ENCODE peak calls at places on chromosomes 12 and 14, in six cellular contexts. One of them, this sample, is unnamed.

GRCh38 chr12:108215458-108215857 is 86.4 kb downstream of the WSCD2 start:
- DNase-seq in H9: no peak
- DNase-seq in H1: no peak
- DNase-seq in IMR-90: no peak
- DNase-seq in neuronal stem cell: no peak
- DNase-seq in mesenchymal stem cell: no peak
- DNase-seq in this sample: no peak

GRCh38 chr12:57090924-57091632 is 2.2 kb downstream of the NAB2 start:
- DNase-seq in H1: no peak
- DNase-seq in H9: no peak
- DNase-seq in IMR-90: no peak
- DNase-seq in neuronal stem cell: no peak
- DNase-seq in mesenchymal stem cell: no peak
- DNase-seq in this sample: no peak

GRCh38 chr14:87264386-87264785 is 728.6 kb downstream of the GALC start:
- DNase-seq in mesenchymal stem cell: no peak
- DNase-seq in IMR-90: no peak
- DNase-seq in H9: no peak
- DNase-seq in H1: no peak
- DNase-seq in neuronal stem cell: no peak
- DNase-seq in this sample: no peak

GRCh38 chr12:6214633-6215032 is 14.4 kb downstream of the CD9 start:
- DNase-seq in neuronal stem cell: no peak
- DNase-seq in H9: no peak
- DNase-seq in H1: no peak
- DNase-seq in IMR-90: no peak
- DNase-seq in mesenchymal stem cell: no peak
- DNase-seq in this sample: no peak

GRCh38 chr12:111296906-111297463 is 71.9 kb downstream of the PHETA1 start:
- DNase-seq in mesenchymal stem cell: no peak
- DNase-seq in IMR-90: no peak
- DNase-seq in H1: no peak
- DNase-seq in H9: no peak
- DNase-seq in neuronal stem cell: no peak
- DNase-seq in this sample: no peak

GRCh38 chr12:43964966-43965365 is 129.1 kb downstream of the TMEM117 start:
- DNase-seq in mesenchymal stem cell: no peak
- DNase-seq in H1: no peak
- DNase-seq in H9: no peak
- DNase-seq in neuronal stem cell: no peak
- DNase-seq in IMR-90: peak
- DNase-seq in this sample: no peak

GRCh38 chr12:29695026-29695425 is 88.7 kb downstream of the TMTC1 start:
- DNase-seq in neuronal stem cell: no peak
- DNase-seq in H1: no peak
- DNase-seq in IMR-90: no peak
- DNase-seq in H9: no peak
- DNase-seq in mesenchymal stem cell: peak
- DNase-seq in this sample: peak

GRCh38 chr12:56007892-56008471 is 10.9 kb downstream of the SUOX start:
- DNase-seq in H1: no peak
- DNase-seq in H9: no peak
- DNase-seq in IMR-90: no peak
- DNase-seq in neuronal stem cell: no peak
- DNase-seq in mesenchymal stem cell: peak
- DNase-seq in this sample: peak

GRCh38 chr14:104774453-104775072 is 21.0 kb downstream of the AKT1 start:
- DNase-seq in H1: no peak
- DNase-seq in IMR-90: no peak
- DNase-seq in H9: no peak
- DNase-seq in neuronal stem cell: no peak
- DNase-seq in mesenchymal stem cell: no peak
- DNase-seq in this sample: no peak

GRCh38 chr12:109782322-109782695 is 50.9 kb downstream of the TRPV4 start:
- DNase-seq in neuronal stem cell: no peak
- DNase-seq in mesenchymal stem cell: no peak
- DNase-seq in H1: no peak
- DNase-seq in H9: no peak
- DNase-seq in IMR-90: no peak
- DNase-seq in this sample: no peak

GRCh38 chr12:24231298-24231697 is 281.8 kb upstream of the SOX5 start:
- DNase-seq in mesenchymal stem cell: no peak
- DNase-seq in H9: no peak
- DNase-seq in neuronal stem cell: no peak
- DNase-seq in H1: no peak
- DNase-seq in IMR-90: no peak
- DNase-seq in this sample: no peak

GRCh38 chr12:56713345-56713744 is 11.8 kb downstream of the NACA start:
- DNase-seq in IMR-90: no peak
- DNase-seq in mesenchymal stem cell: no peak
- DNase-seq in neuronal stem cell: no peak
- DNase-seq in H9: no peak
- DNase-seq in H1: no peak
- DNase-seq in this sample: no peak

GRCh38 chr14:52692248-52692962 is 3.0 kb downstream of the ERO1A start:
- DNase-seq in H1: no peak
- DNase-seq in neuronal stem cell: no peak
- DNase-seq in mesenchymal stem cell: peak
- DNase-seq in H9: no peak
- DNase-seq in IMR-90: peak
- DNase-seq in this sample: no peak

GRCh38 chr14:51293149-51293925 is 53.3 kb downstream of the TMX1 start:
- DNase-seq in neuronal stem cell: no peak
- DNase-seq in IMR-90: peak
- DNase-seq in H9: no peak
- DNase-seq in H1: no peak
- DNase-seq in mesenchymal stem cell: peak
- DNase-seq in this sample: no peak

GRCh38 chr12:79921786-79922185 is 13.1 kb downstream of the PPP1R12A start:
- DNase-seq in neuronal stem cell: no peak
- DNase-seq in H9: no peak
- DNase-seq in H1: no peak
- DNase-seq in IMR-90: no peak
- DNase-seq in mesenchymal stem cell: no peak
- DNase-seq in this sample: no peak

GRCh38 chr12:84502907-84503787 is 409.5 kb downstream of the SLC6A15 start:
- DNase-seq in H9: peak
- DNase-seq in H1: peak
- DNase-seq in mesenchymal stem cell: peak
- DNase-seq in neuronal stem cell: peak
- DNase-seq in IMR-90: peak
- DNase-seq in this sample: peak

GRCh38 chr12:109581334-109581691 is 7.7 kb downstream of the MVK start:
- DNase-seq in neuronal stem cell: no peak
- DNase-seq in H9: no peak
- DNase-seq in H1: no peak
- DNase-seq in IMR-90: no peak
- DNase-seq in mesenchymal stem cell: no peak
- DNase-seq in this sample: no peak

GRCh38 chr14:78319826-78320635 is 149.9 kb downstream of the NRXN3 start:
- DNase-seq in IMR-90: no peak
- DNase-seq in H1: no peak
- DNase-seq in neuronal stem cell: no peak
- DNase-seq in mesenchymal stem cell: no peak
- DNase-seq in H9: no peak
- DNase-seq in this sample: peak

GRCh38 chr12:95974358-95974757 is 21.8 kb downstream of the HAL start:
- DNase-seq in H9: no peak
- DNase-seq in neuronal stem cell: no peak
- DNase-seq in IMR-90: no peak
- DNase-seq in H1: no peak
- DNase-seq in mesenchymal stem cell: no peak
- DNase-seq in this sample: no peak
- H2BK15ac ChIP-seq in H9: no peak
- H2BK15ac ChIP-seq in neuronal stem cell: no peak
- H2BK15ac ChIP-seq in IMR-90: no peak
- H2BK15ac ChIP-seq in H1: no peak
- H2BK15ac ChIP-seq in mesenchymal stem cell: no peak
- H2BK15ac ChIP-seq in this sample: no peak

GRCh38 chr14:102603293-102603907 is 11.0 kb downstream of the RCOR1 start:
- DNase-seq in H9: no peak
- DNase-seq in neuronal stem cell: no peak
- DNase-seq in H1: no peak
- DNase-seq in IMR-90: no peak
- DNase-seq in mesenchymal stem cell: no peak
- DNase-seq in this sample: no peak

GRCh38 chr14:102604183-102604582 is 11.7 kb downstream of the RCOR1 start:
- DNase-seq in H1: no peak
- DNase-seq in neuronal stem cell: no peak
- DNase-seq in IMR-90: no peak
- DNase-seq in H9: no peak
- DNase-seq in mesenchymal stem cell: no peak
- DNase-seq in this sample: no peak

GRCh38 chr14:102605026-102605425 is 12.6 kb downstream of the RCOR1 start:
- DNase-seq in H9: no peak
- DNase-seq in mesenchymal stem cell: no peak
- DNase-seq in neuronal stem cell: no peak
- DNase-seq in H1: no peak
- DNase-seq in IMR-90: no peak
- DNase-seq in this sample: no peak

GRCh38 chr14:102608064-102608446 is 15.6 kb downstream of the RCOR1 start:
- DNase-seq in IMR-90: no peak
- DNase-seq in H9: no peak
- DNase-seq in H1: no peak
- DNase-seq in neuronal stem cell: no peak
- DNase-seq in mesenchymal stem cell: no peak
- DNase-seq in this sample: no peak

DNA sequence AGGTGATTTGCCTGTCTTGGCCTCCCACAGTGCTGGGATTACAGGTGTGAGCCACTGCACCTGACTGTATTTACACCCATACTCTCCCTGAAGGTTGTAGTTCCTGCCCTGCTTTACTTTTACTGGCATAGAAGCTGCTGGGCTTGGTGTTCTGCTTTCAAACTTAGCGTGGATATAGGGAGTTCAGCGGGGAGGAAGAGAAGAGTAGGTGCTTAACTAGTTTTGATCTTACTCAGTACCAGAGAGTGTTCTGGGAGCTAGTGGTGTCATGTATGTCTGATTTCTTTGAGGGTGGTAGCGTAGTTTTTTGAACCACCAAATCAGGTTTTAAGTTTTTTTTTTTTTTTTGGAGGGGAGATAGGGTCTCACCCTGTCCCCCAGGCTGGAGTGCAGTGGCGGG is 13.8 kb downstream of the RCOR1 start:
- DNase-seq in mesenchymal stem cell: no peak
- DNase-seq in H9: no peak
- DNase-seq in H1: no peak
- DNase-seq in neuronal stem cell: no peak
- DNase-seq in IMR-90: no peak
- DNase-seq in this sample: no peak
- H3K4ac ChIP-seq in mesenchymal stem cell: no peak
- H3K4ac ChIP-seq in H9: no peak
- H3K4ac ChIP-seq in H1: no peak
- H3K4ac ChIP-seq in neuronal stem cell: no peak
- H3K4ac ChIP-seq in IMR-90: no peak
- H3K4ac ChIP-seq in this sample: no peak

GRCh38 chr12:82862069-82862841 is 175.5 kb downstream of the TMTC2 start:
- DNase-seq in H1: no peak
- DNase-seq in IMR-90: peak
- DNase-seq in H9: no peak
- DNase-seq in mesenchymal stem cell: peak
- DNase-seq in neuronal stem cell: no peak
- DNase-seq in this sample: no peak

GRCh38 chr12:82866946-82867345 is 180.2 kb downstream of the TMTC2 start:
- DNase-seq in H9: no peak
- DNase-seq in H1: no peak
- DNase-seq in mesenchymal stem cell: no peak
- DNase-seq in neuronal stem cell: no peak
- DNase-seq in IMR-90: no peak
- DNase-seq in this sample: no peak

GRCh38 chr12:82867782-82868505 is 181.2 kb downstream of the TMTC2 start:
- DNase-seq in mesenchymal stem cell: no peak
- DNase-seq in H9: no peak
- DNase-seq in neuronal stem cell: no peak
- DNase-seq in IMR-90: no peak
- DNase-seq in H1: no peak
- DNase-seq in this sample: peak

GRCh38 chr12:82862876-82863649 is 176.4 kb downstream of the TMTC2 start:
- DNase-seq in IMR-90: no peak
- DNase-seq in H1: no peak
- DNase-seq in H9: no peak
- DNase-seq in neuronal stem cell: no peak
- DNase-seq in mesenchymal stem cell: no peak
- DNase-seq in this sample: no peak

DNA sequence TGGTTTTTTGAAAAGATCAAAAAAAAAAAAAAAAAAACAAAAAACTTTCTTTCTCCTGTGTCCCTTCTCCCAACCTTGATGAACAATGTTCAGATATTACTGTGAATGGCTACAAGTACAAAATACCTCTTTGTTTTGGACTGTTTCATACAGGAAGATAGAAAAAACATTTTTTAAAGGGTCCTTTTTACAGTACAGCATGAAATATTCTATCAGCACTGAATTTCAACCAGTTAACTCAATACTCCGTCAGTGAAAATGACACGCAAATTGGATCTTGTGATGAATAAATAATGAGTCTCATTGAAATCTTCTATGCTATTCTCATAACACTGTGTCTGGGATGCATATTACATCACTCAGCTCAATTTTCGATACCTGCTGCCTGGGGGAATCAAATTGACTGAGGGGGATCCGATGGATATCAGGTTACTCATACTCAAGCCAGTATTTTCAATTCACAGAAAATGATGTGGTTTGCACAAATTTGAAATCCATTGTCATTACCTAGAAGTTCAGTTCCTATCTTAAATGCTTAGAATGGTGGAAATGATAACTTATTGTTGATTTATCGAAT is 179.6 kb downstream of the TMTC2 start:
- DNase-seq in H9: no peak
- DNase-seq in mesenchymal stem cell: no peak
- DNase-seq in IMR-90: no peak
- DNase-seq in neuronal stem cell: no peak
- DNase-seq in H1: no peak
- DNase-seq in this sample: no peak
- H2BK15ac ChIP-seq in H9: no peak
- H2BK15ac ChIP-seq in mesenchymal stem cell: no peak
- H2BK15ac ChIP-seq in IMR-90: no peak
- H2BK15ac ChIP-seq in neuronal stem cell: no peak
- H2BK15ac ChIP-seq in H1: no peak
- H2BK15ac ChIP-seq in this sample: no peak

GRCh38 chr12:31586703-31587102 is 4.2 kb downstream of the DENND5B start:
- DNase-seq in H1: no peak
- DNase-seq in mesenchymal stem cell: no peak
- DNase-seq in H9: no peak
- DNase-seq in IMR-90: no peak
- DNase-seq in neuronal stem cell: no peak
- DNase-seq in this sample: no peak

GRCh38 chr12:31585895-31586294 is 5.0 kb downstream of the DENND5B start:
- DNase-seq in neuronal stem cell: no peak
- DNase-seq in mesenchymal stem cell: no peak
- DNase-seq in H1: no peak
- DNase-seq in IMR-90: no peak
- DNase-seq in H9: no peak
- DNase-seq in this sample: no peak

GRCh38 chr12:31585271-31585670 is 5.7 kb downstream of the DENND5B start:
- DNase-seq in H9: no peak
- DNase-seq in mesenchymal stem cell: peak
- DNase-seq in H1: no peak
- DNase-seq in neuronal stem cell: no peak
- DNase-seq in IMR-90: peak
- DNase-seq in this sample: no peak

GRCh38 chr12:31583878-31584277 is 7.1 kb downstream of the DENND5B start:
- DNase-seq in IMR-90: no peak
- DNase-seq in mesenchymal stem cell: no peak
- DNase-seq in H1: no peak
- DNase-seq in neuronal stem cell: no peak
- DNase-seq in H9: no peak
- DNase-seq in this sample: no peak

GRCh38 chr12:31584782-31585181 is 6.2 kb downstream of the DENND5B start:
- DNase-seq in IMR-90: no peak
- DNase-seq in mesenchymal stem cell: no peak
- DNase-seq in H9: no peak
- DNase-seq in H1: peak
- DNase-seq in neuronal stem cell: no peak
- DNase-seq in this sample: no peak
- H3K4ac ChIP-seq in IMR-90: peak
- H3K4ac ChIP-seq in mesenchymal stem cell: no peak
- H3K4ac ChIP-seq in H9: no peak
- H3K4ac ChIP-seq in H1: no peak
- H3K4ac ChIP-seq in neuronal stem cell: no peak
- H3K4ac ChIP-seq in this sample: no peak

This sample was measured in mesendoderm.